ENCODE peak calls at places on chromosomes 3 and 15, in five cellular contexts. N is WTC11; V is left lung; H is effector CD4-positive, alpha-beta T cell; Y is NCI-H748 treated with DMSO at 0.1 percent for 48 hours. P is an unnamed sample.

GRCh38 chr3:64783200-64783599 is 95.4 kb upstream of the ADAMTS9 start:
- DNase-seq in Y (no peak), H (no peak), V (no peak), N (no peak), P (no peak)

GRCh38 chr3:53506110-53506762 is 11.8 kb downstream of the CACNA1D start:
- DNase-seq in H (no peak), N (no peak), V (no peak), Y (no peak), P (no peak)

GRCh38 chr15:92187975-92188374 is 205.7 kb upstream of the ST8SIA2 start:
- DNase-seq in V (no peak), N (no peak), H (no peak), Y (no peak), P (no peak)

GRCh38 chr3:13301295-13301987 is 118.7 kb downstream of the NUP210 start:
- DNase-seq in H (no peak), V (no peak), Y (no peak), N (peak), P (peak)

GRCh38 chr3:136305879-136306278 is 55.7 kb downstream of the PCCB start:
- DNase-seq in Y (peak), N (no peak), H (no peak), V (no peak), P (no peak)

GRCh38 chr3:80550154-80550553 is 782.4 kb upstream of the ROBO1 start:
- DNase-seq in N (no peak), V (no peak), Y (no peak), H (no peak), P (no peak)

GRCh38 chr3:11350374-11350773 is 78.2 kb downstream of the ATG7 start:
- DNase-seq in N (no peak), Y (no peak), V (no peak), H (no peak), P (no peak)

GRCh38 chr3:56915969-56916586 is 114.3 kb upstream of the ARHGEF3 start:
- DNase-seq in V (no peak), N (peak), Y (no peak), H (peak), P (no peak)

GRCh38 chr3:128412180-128413002 is 54.3 kb downstream of the DNAJB8 start:
- DNase-seq in V (no peak), N (no peak), H (no peak), Y (no peak), P (no peak)

GRCh38 chr15:100215031-100215842 is 126.5 kb downstream of the ADAMTS17 start:
- DNase-seq in V (no peak), H (no peak), N (no peak), Y (no peak), P (no peak)

GRCh38 chr15:39747326-39747725 is 35.3 kb downstream of the FSIP1 start:
- DNase-seq in H (no peak), V (no peak), N (no peak), Y (no peak), P (peak)

GRCh38 chr3:135082706-135083105 is 287.6 kb downstream of the EPHB1 start:
- DNase-seq in V (no peak), N (no peak), H (no peak), Y (no peak), P (no peak)

GRCh38 chr3:184560992-184561328 is 625 bp upstream of the EPHB3 start:
- DNase-seq in V (peak), N (no peak), H (no peak), Y (no peak), P (no peak)

GRCh38 chr3:124846189-124846588 is 41.0 kb downstream of the ITGB5 start:
- DNase-seq in V (no peak), H (no peak), Y (no peak), N (no peak), P (peak)

GRCh38 chr3:66989860-66990696 is 8.0 kb upstream of the KBTBD8 start:
- DNase-seq in V (no peak), N (no peak), H (no peak), Y (no peak), P (peak)

GRCh38 chr15:31495281-31495680 is 168.6 kb downstream of the KLF13 start:
- DNase-seq in H (no peak), N (no peak), Y (no peak), V (no peak), P (no peak)

GRCh38 chr15:55555089-55555488 is 33.1 kb downstream of the PYGO1 start:
- DNase-seq in N (no peak), V (no peak), Y (no peak), H (no peak), P (no peak)

GRCh38 chr3:145259166-145259565 is 901.8 kb downstream of the PLOD2 start:
- DNase-seq in Y (no peak), V (no peak), H (no peak), N (no peak), P (no peak)

GRCh38 chr15:40928351-40928974 is 677 bp upstream of the DLL4 start:
- DNase-seq in Y (peak), V (no peak), H (no peak), N (peak), P (no peak)

GRCh38 chr3:81666502-81667121 is 94.8 kb downstream of the GBE1 start:
- DNase-seq in V (no peak), N (no peak), H (no peak), Y (no peak), P (peak)

GRCh38 chr15:80556694-80557367 is 138.3 kb upstream of the ABHD17C start:
- DNase-seq in V (no peak), Y (no peak), H (no peak), N (no peak), P (no peak)

P was measured in cardiac fibroblast.